ENCODE peak calls at places on chromosomes 12 and 14, in four cellular contexts. Y is upper lobe of left lung, C is HepG2, V is HCT116. D is an unnamed sample. For H3K36me3, the result is how much of the 10 kb centered on the place peaks cover.

GRCh38 chr12:20007331-20007730 is 361.0 kb upstream of the PDE3A start:
- DNase-seq in Y (no peak), C (no peak), V (no peak), D (no peak)

GRCh38 chr12:107125833-107126232 is 32.5 kb upstream of the CRY1 start:
- DNase-seq in Y (no peak), C (no peak), V (no peak), D (no peak)

GRCh38 chr12:83016226-83016835 is 329.6 kb downstream of the TMTC2 start:
- DNase-seq in Y (no peak), C (peak), V (peak), D (no peak)

GRCh38 chr14:93927746-93928145 is 602 bp downstream of the FAM181A start:
- DNase-seq in Y (no peak), C (no peak), V (no peak), D (no peak)

GRCh38 chr14:42224053-42224888 is 617.6 kb downstream of the LRFN5 start:
- DNase-seq in Y (no peak), C (peak), V (peak), D (peak)

GRCh38 chr14:80504781-80505180 is 293.5 kb upstream of the DIO2 start:
- DNase-seq in Y (no peak), C (no peak), V (no peak), D (no peak)

GRCh38 chr12:31687101-31687527 is 27.6 kb downstream of the ETFBKMT start:
- DNase-seq in Y (no peak), C (no peak), V (no peak), D (no peak)

GRCh38 chr14:55438066-55438683 is 2.2 kb downstream of the TBPL2 start:
- DNase-seq in Y (no peak), C (peak), V (peak), D (peak)

GRCh38 chr14:59870277-59871165 is at the start of gene RTN1:
- DNase-seq in Y (peak), C (no peak), V (no peak), D (no peak)

GRCh38 chr12:125888921-125889320 is 823.7 kb downstream of the AACS start:
- DNase-seq in Y (no peak), C (no peak), V (no peak), D (no peak)
- H3K27ac ChIP-seq in Y (no peak), C (no peak), V (no peak), D (no peak)

DNA sequence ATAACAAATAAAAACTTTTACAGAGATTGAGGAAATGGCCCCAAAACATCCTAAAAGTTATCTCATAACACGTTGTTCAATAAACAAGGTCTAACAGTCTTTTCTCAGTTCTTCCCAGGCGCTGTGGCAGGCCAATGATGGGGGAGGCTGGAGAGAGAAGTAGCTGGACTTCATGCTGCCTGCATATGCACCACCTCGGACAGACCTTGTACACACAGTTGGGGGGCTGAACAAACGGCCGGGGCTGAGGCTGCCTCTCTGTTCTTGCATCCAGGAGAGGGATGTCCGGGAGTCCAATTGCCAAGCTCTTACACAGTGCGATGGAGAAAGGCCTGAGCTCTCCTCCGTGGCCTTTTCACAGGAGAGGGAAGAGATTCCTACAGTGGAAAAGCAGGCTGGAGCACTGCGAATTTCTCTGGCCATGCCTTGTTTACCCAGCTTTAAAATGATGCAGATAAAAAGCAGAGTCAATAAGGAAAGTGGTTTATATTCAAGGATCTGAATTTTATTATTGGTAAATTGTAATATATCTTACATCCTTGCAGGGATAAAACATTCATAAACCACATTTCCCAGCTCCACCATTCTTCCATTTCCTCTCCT is 109.8 kb downstream of the PHLDA1 start:
- DNase-seq in Y (no peak), C (no peak), V (no peak), D (no peak)
- TF ChIP-seq POLR2AphosphoS5 in Y (no peak), C (no peak), V (no peak), D (no peak)

GRCh38 chr12:28993720-28994119 is 155.4 kb upstream of the FAR2 start:
- DNase-seq in Y (no peak), C (no peak), V (no peak), D (no peak)

GRCh38 chr12:28987538-28988383 is 161.3 kb upstream of the FAR2 start:
- DNase-seq in Y (no peak), C (peak), V (no peak), D (no peak)

DNA sequence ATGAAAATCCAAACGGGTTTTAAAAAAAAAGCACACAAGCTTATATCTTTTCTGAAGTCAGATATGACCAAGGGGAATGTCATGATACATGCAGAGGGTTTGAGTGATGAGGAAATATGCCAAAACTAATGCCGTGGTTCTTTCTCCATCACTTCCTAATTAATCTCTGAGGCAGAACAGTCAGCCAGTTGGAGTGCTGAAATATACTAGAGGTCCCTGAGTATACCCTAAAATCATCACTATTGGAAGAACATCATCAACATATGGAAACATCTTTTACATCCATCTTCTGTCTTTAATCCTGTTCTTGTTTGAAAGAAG is 160.7 kb upstream of the FAR2 start:
- DNase-seq in Y (no peak), C (no peak), V (no peak), D (no peak)
- H3K36me3 ChIP-seq in Y (under half), C (under half), V (under half), D (under half)

DNA sequence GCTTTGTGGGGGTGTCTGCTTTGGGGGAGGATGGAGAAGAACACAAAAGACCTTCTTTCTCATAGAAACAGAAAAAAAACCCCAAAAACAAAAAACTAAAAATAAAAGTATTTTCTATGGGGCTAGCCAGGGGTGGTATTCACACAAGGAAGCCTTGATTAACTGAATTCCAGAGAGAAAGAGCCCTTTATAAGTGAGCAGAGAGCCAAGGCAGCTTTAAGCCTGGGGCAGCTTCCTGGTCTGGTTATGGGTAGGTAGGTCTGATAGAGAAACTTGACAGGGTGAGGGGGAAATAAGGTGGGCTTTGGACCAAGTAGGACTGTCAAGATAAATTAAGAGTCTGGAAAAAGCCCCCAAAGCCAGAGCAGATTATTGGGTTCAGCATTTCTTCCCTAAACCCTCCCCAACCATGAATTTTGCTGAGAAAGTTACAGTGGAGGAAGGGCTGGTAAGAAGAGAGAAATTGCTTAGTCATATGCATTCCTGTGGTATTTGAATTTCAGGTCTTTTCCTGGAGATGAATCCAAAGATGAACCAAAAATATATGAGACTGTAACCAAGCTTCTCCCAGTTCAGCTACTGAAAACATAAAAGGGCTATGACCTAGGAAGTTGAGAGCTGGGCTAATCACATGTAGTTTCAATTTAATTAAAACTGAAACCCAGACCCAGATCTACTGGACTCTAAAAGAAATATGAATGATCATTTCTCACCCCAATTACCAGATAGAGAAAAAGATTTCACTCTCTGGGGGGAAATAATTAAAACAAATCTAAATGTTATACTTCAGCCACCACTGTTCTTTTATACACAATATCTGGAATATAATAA is 144.8 kb downstream of the TBC1D30 start:
- DNase-seq in Y (no peak), C (peak), V (peak), D (peak)
- H3K27ac ChIP-seq in Y (no peak), C (no peak), V (peak), D (peak)

DNA sequence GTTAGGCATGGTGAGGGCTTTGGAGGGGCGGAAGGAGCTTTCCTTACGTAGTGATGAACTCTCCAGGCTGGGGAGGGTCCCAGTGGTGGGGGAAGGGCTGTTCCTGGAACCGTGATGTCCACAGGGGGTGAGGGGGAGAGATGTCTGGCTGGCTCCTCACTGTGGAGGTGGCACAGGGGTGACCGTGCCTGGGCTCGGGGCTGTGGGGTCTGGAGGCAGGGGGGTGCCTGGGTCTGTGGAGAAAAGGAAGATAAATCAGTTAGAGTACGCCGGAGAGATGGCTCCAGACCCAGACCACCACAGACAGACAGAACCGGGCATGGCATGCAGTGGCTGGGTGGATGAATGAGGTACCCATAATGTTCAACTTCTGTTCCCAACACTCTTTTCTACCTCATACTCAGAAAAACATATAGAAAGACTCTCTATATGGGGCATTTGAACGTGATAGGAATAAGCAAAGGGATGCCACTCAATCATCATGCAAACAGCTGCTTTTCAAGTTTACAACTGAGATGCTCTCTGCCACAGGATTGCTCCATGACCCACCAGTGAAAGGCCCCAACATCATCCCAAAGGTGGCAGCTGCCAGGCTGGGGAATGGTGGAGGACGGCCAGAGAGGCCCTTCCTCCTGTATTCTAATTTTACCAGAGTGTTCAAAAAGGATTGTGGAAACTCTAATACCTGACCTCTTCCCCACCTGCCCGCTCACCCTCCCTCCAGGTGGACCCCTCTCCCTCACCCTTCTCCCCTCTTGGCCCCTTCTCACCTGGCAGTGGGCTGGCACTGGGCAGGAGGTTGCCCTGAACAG is 5.6 kb downstream of the MYL6 start:
- DNase-seq in Y (peak), C (no peak), V (no peak), D (no peak)
- TF ChIP-seq POLR2AphosphoS5 in Y (no peak), C (no peak), V (no peak), D (no peak)

GRCh38 chr12:56596815-56597214 is 33.3 kb downstream of the BAZ2A start:
- DNase-seq in Y (no peak), C (no peak), V (no peak), D (no peak)
- H3K36me3 ChIP-seq in Y (half or more), C (under half), V (under half), D (half or more)

DNA sequence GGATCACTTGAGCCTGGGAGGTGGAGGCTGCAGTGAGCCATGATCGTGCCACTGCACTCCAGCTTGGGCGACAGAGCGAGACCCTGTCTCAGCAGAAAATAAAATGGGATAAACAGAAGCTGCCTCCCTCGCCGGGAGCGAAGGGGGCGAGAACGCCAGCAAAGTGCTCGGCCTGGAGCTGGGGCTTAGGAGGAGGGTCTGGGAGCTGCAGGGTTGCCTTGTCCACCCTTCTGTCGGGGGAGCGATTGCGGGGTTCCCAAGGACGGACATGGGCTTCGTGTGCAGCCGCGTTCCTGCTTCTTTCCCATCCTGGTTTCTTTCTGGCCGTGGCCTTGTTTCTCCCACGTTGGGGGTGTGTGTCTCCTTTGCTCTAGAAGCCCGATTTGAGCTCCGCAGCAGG is 27.9 kb upstream of the MLXIP start:
- DNase-seq in Y (no peak), C (no peak), V (no peak), D (no peak)
- H3K27ac ChIP-seq in Y (no peak), C (no peak), V (no peak), D (no peak)

GRCh38 chr12:91040356-91040755 is 17.5 kb downstream of the KERA start:
- DNase-seq in Y (no peak), C (no peak), V (no peak), D (peak)

DNA sequence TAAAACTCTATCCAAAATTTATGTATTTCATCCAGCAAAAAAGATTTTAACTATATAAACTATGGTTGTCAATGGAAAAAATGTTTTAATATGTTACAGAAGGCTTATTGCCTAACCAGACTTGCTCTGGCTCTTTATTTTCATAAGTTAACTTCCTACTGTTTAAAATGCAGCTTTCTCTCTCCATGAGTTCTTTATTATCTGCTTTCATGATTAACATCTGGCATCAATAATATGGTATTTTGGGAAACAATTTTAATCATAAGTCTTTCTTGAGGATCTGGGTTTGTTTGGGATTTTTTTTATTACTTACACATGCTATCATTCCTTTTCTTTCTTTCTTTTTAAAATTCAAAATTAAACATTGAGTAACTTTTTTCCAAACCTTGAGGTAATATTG is 20.5 kb downstream of the KERA start:
- DNase-seq in Y (no peak), C (no peak), V (no peak), D (peak)
- TF ChIP-seq POLR2AphosphoS5 in Y (no peak), C (no peak), V (no peak), D (peak)

GRCh38 chr14:68141531-68142088 is 322.0 kb downstream of the RAD51B start:
- DNase-seq in Y (no peak), C (no peak), V (peak), D (no peak)

GRCh38 chr14:68143341-68143807 is 323.8 kb downstream of the RAD51B start:
- DNase-seq in Y (no peak), C (no peak), V (no peak), D (no peak)

GRCh38 chr14:68145036-68145435 is 325.5 kb downstream of the RAD51B start:
- DNase-seq in Y (no peak), C (no peak), V (no peak), D (no peak)

GRCh38 chr14:68145539-68145938 is 326.0 kb downstream of the RAD51B start:
- DNase-seq in Y (no peak), C (no peak), V (no peak), D (no peak)

DNA sequence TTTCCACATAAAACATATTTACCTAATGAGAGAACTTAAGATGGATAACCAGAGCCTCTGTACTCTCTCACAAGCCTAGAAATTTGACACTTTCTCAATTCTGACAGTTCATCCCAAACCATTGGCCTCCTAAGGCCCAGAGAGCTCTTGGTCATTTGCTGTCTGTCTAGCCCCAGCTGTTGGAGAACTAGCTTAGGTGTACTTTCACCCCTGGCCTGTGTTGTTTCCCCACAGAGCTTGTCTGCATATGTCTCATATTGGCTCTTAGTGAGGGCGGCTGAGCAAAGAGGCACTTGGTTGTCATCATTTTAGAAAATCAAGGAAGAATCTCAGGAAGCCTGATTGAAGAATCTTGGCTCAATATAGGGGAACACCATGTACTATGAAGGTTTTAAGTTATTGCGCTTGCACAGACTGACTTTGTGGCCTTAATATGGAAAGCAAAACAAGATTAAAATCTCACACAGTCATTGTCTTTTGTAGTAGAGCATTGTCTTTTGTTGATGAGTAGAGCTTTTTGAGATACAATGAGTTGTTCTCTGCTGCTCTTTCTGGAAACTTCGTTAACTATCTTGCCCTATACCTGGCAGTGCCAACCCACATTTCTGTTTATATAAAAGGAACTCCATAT is 324.6 kb downstream of the RAD51B start:
- DNase-seq in Y (no peak), C (peak), V (no peak), D (no peak)
- H3K36me3 ChIP-seq in Y (under half), C (under half), V (under half), D (under half)

D was measured in SK-N-MC.